ENCODE peak calls at places on chromosomes 5 and 9, in seven cellular contexts. B is naive thymus-derived CD4-positive, alpha-beta T cell; D is tibial nerve; Y is cardiac fibroblast; M is foreskin fibroblast; K is astrocyte of the spinal cord; H is psoas muscle. N is an unnamed sample.

GRCh38 chr9:96006961-96007360 is 131.5 kb downstream of the ERCC6L2 start:
- DNase-seq in D (no peak), B (no peak), H (no peak), K (peak), Y (no peak), M (peak), N (no peak)

GRCh38 chr5:166430491-166431319 is 1860.7 kb upstream of the WWC1 start:
- DNase-seq in M (no peak), B (no peak), D (no peak), Y (no peak), H (no peak), K (no peak), N (no peak)

GRCh38 chr9:95032580-95033298 is 284.8 kb downstream of the FANCC start:
- DNase-seq in M (no peak), Y (no peak), K (no peak), D (no peak), B (no peak), H (no peak), N (no peak)

GRCh38 chr9:137759649-137760321 is 117.8 kb upstream of the CACNA1B start:
- DNase-seq in H (no peak), K (no peak), B (no peak), Y (no peak), M (no peak), D (no peak), N (no peak)

GRCh38 chr5:179373961-179374505 is 28.8 kb upstream of the ADAMTS2 start:
- DNase-seq in K (no peak), D (no peak), H (no peak), B (no peak), M (no peak), Y (no peak), N (no peak)

GRCh38 chr9:124392254-124392653 is 23.0 kb downstream of the PSMB7 start:
- DNase-seq in Y (no peak), B (no peak), D (no peak), M (no peak), K (no peak), H (peak), N (no peak)

GRCh38 chr5:2207966-2208544 is 325.3 kb upstream of the IRX4 start:
- DNase-seq in D (no peak), Y (no peak), H (no peak), M (no peak), B (no peak), K (no peak), N (no peak)

GRCh38 chr9:134344068-134344820 is 18.0 kb downstream of the RXRA start:
- DNase-seq in Y (no peak), M (no peak), H (peak), D (peak), K (peak), B (no peak), N (no peak)

GRCh38 chr9:136576269-136576626 is 30.4 kb upstream of the NOTCH1 start:
- DNase-seq in B (no peak), M (no peak), D (no peak), K (peak), Y (peak), H (no peak), N (no peak)

GRCh38 chr5:155562153-155562552 is 548.6 kb downstream of the KIF4B start:
- DNase-seq in Y (no peak), K (no peak), M (no peak), D (no peak), B (no peak), H (no peak), N (no peak)

GRCh38 chr5:101024299-101024698 is 121.2 kb upstream of the ST8SIA4 start:
- DNase-seq in H (no peak), Y (no peak), K (no peak), M (no peak), B (no peak), D (no peak), N (no peak)

GRCh38 chr5:43482490-43483064 is 1.1 kb downstream of the TMEM267 start:
- DNase-seq in K (peak), B (no peak), H (no peak), D (no peak), Y (peak), M (peak), N (no peak)

GRCh38 chr9:76926324-76926731 is 20.4 kb upstream of the PRUNE2 start:
- DNase-seq in M (peak), K (peak), H (no peak), D (no peak), Y (peak), B (no peak), N (no peak)

GRCh38 chr9:11338130-11338529 is 725.3 kb upstream of the PTPRD start:
- DNase-seq in B (no peak), M (no peak), Y (no peak), H (no peak), D (no peak), K (no peak), N (no peak)

GRCh38 chr5:175082346-175082745 is 358.0 kb downstream of the MSX2 start:
- DNase-seq in B (no peak), D (no peak), K (no peak), M (no peak), H (no peak), Y (no peak), N (no peak)

GRCh38 chr9:95185931-95186330 is 131.6 kb downstream of the FANCC start:
- DNase-seq in H (no peak), D (no peak), B (no peak), M (no peak), K (no peak), Y (no peak), N (no peak)

GRCh38 chr5:10601246-10602030 is 37.6 kb downstream of the ANKRD33B start:
- DNase-seq in H (peak), Y (peak), M (peak), K (peak), D (peak), B (no peak), N (no peak)

GRCh38 chr9:98049668-98050067 is 6.9 kb upstream of the NANS start:
- DNase-seq in B (no peak), K (no peak), D (no peak), M (no peak), Y (no peak), H (no peak), N (no peak)

GRCh38 chr5:137095597-137095996 is 403.5 kb downstream of the SPOCK1 start:
- DNase-seq in D (no peak), K (no peak), B (no peak), Y (no peak), M (no peak), H (no peak), N (no peak)

GRCh38 chr9:99365233-99365980 is 143.3 kb downstream of the SEC61B start:
- DNase-seq in M (no peak), B (no peak), Y (peak), D (no peak), H (no peak), K (peak), N (no peak)

GRCh38 chr9:129609486-129610192 is 11.3 kb downstream of the C9orf50 start:
- DNase-seq in M (no peak), B (peak), H (peak), Y (peak), D (peak), K (peak), N (peak)

GRCh38 chr5:140346348-140347221 is at the start of gene HBEGF:
- DNase-seq in K (peak), M (peak), B (peak), Y (peak), H (peak), D (peak), N (peak)

GRCh38 chr9:133604214-133604613 is 5.0 kb downstream of the FAM163B start:
- DNase-seq in H (no peak), Y (peak), D (no peak), B (peak), K (no peak), M (no peak), N (no peak)

GRCh38 chr5:129125819-129126218 is 31.3 kb downstream of the ISOC1 start:
- DNase-seq in H (no peak), D (no peak), M (no peak), K (no peak), B (peak), Y (no peak), N (no peak)

GRCh38 chr5:39578887-39579497 is 154.2 kb upstream of the DAB2 start:
- DNase-seq in B (peak), H (no peak), M (no peak), D (no peak), Y (peak), K (peak), N (no peak)

GRCh38 chr5:106363578-106363977 is 1307.2 kb downstream of the EFNA5 start:
- DNase-seq in M (no peak), K (no peak), H (no peak), B (no peak), D (no peak), Y (no peak), N (no peak)

GRCh38 chr5:146329697-146330096 is 8.9 kb upstream of the POU4F3 start:
- DNase-seq in M (no peak), K (no peak), B (no peak), Y (no peak), D (no peak), H (no peak), N (no peak)

GRCh38 chr9:99818439-99818992 is 3.2 kb upstream of the NR4A3 start:
- DNase-seq in H (no peak), K (no peak), Y (no peak), B (no peak), M (no peak), D (no peak), N (no peak)

DNA sequence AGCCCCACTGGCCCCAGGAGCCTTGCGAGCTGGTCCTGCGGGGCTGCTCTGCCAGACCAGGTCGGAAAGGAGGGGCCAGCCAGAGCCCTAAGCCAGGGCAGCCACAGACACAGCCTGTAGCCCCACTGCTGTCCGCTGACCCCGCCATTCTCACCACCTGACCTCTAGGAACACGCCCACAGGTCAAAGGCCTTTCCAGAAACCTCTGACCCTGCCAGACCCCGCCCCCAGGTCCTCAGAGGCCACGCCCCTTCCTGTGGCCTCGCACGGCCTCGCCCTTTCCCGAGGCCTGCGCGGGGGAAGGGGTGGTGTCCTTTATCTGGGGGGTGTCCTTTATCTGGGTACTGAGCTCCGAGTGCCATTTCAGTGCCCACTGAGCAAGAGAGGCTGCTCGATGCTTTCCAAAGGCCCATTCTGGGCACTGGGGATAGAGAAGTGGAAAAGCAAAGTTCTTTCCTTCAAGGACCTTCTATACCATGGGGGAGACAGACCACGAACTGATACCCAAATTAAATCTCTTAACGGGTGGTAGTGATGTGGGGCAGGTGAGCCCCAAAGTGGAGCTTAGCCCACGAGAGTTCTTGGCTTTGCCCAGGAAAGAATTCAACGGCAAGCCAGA is 46.5 kb downstream of the P4HA2 start:
- DNase-seq in M (no peak), Y (no peak), D (no peak), B (no peak), H (no peak), K (no peak), N (no peak)
- H3K4me3 ChIP-seq in M (no peak), Y (no peak), D (no peak), B (no peak), H (no peak), K (no peak), N (no peak)

GRCh38 chr5:135304352-135305221 is 94.4 kb downstream of the MACROH2A1 start:
- DNase-seq in Y (peak), K (peak), M (no peak), H (no peak), B (no peak), D (no peak), N (no peak)
- H3K4me3 ChIP-seq in Y (no peak), K (no peak), M (no peak), H (no peak), B (no peak), D (no peak), N (no peak)

DNA sequence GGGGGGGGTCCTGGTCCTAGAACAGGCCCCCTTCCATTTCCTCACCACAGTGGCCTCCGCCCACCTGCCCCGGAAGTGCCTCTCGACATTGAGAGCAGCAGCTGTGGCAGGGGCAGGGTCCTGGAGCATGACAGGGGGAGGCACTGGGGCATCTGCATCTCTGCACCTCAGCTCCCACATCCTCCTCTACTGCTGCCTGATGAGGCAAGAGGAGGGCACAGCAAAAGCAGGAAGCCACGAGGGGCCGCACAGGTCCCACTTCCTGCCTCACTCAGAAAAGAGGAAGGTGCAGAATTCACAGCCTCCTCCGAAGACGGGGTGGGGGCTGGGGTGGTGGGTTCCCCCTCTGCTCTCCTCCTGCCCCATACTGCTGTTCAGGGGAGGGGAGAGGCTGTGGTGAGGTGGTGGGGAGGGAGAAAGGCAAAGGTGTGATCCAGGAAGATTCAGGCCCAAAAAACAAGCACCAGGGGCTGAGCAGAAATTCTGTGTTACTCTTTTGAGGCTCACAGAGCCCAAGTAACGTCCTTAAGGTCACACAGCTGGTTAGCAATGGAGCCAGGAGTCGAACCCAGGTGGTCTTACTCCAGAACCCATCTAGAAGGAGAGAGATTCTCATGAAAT is 14.7 kb downstream of the AKNA start:
- DNase-seq in D (no peak), H (peak), Y (no peak), K (no peak), B (peak), M (no peak), N (peak)
- H3K4me3 ChIP-seq in D (no peak), H (no peak), Y (no peak), K (no peak), B (peak), M (no peak), N (no peak)

GRCh38 chr5:123997354-123998215 is 485.6 kb downstream of the CSNK1G3 start:
- DNase-seq in M (peak), Y (peak), K (peak), B (no peak), D (no peak), H (no peak), N (no peak)
- H3K4me3 ChIP-seq in M (peak), Y (no peak), K (no peak), B (no peak), D (no peak), H (no peak), N (no peak)